ENCODE peak calls at places on chromosomes 16 and 17, in four cellular contexts. One of them, this sample, is unnamed. For H3K4me1, the result is how much of the 10 kb centered on the place peaks cover.

GRCh38 chr17:8154608-8155152 is 2.5 kb upstream of the PER1 start:
- DNase-seq in endothelial cell of umbilical vein: no peak
- DNase-seq in fibroblast of lung: no peak
- DNase-seq in pancreas: no peak
- DNase-seq in this sample: no peak

GRCh38 chr17:75088902-75089417 is 1.2 kb downstream of the SLC16A5 start:
- DNase-seq in endothelial cell of umbilical vein: peak
- DNase-seq in fibroblast of lung: peak
- DNase-seq in pancreas: no peak
- DNase-seq in this sample: no peak

GRCh38 chr16:25413962-25414361 is 156.3 kb upstream of the ZKSCAN2 start:
- DNase-seq in endothelial cell of umbilical vein: no peak
- DNase-seq in fibroblast of lung: peak
- DNase-seq in pancreas: no peak
- DNase-seq in this sample: no peak

GRCh38 chr17:66783656-66784381 is 51.1 kb upstream of the CACNG5 start:
- DNase-seq in endothelial cell of umbilical vein: no peak
- DNase-seq in fibroblast of lung: no peak
- DNase-seq in pancreas: no peak
- DNase-seq in this sample: peak

GRCh38 chr16:68367034-68367433 is 56.2 kb downstream of the PRMT7 start:
- DNase-seq in endothelial cell of umbilical vein: peak
- DNase-seq in fibroblast of lung: no peak
- DNase-seq in pancreas: no peak
- DNase-seq in this sample: no peak

GRCh38 chr17:4747847-4748246 is 8.1 kb upstream of the CXCL16 start:
- DNase-seq in endothelial cell of umbilical vein: peak
- DNase-seq in fibroblast of lung: no peak
- DNase-seq in pancreas: no peak
- DNase-seq in this sample: no peak

GRCh38 chr16:59192551-59193199 is 458.6 kb upstream of the GOT2 start:
- DNase-seq in endothelial cell of umbilical vein: peak
- DNase-seq in fibroblast of lung: peak
- DNase-seq in pancreas: no peak
- DNase-seq in this sample: no peak

GRCh38 chr17:68344701-68345136 is 53.4 kb downstream of the ARSG start:
- DNase-seq in endothelial cell of umbilical vein: no peak
- DNase-seq in fibroblast of lung: no peak
- DNase-seq in pancreas: no peak
- DNase-seq in this sample: no peak

GRCh38 chr17:333626-334396 is 18.8 kb downstream of the RPH3AL start:
- DNase-seq in endothelial cell of umbilical vein: peak
- DNase-seq in fibroblast of lung: peak
- DNase-seq in pancreas: peak
- DNase-seq in this sample: peak

GRCh38 chr16:2691491-2692248 is 9.3 kb downstream of the KCTD5 start:
- DNase-seq in endothelial cell of umbilical vein: no peak
- DNase-seq in fibroblast of lung: no peak
- DNase-seq in pancreas: no peak
- DNase-seq in this sample: no peak

GRCh38 chr16:74607967-74608356 is 1.0 kb upstream of the GLG1 start:
- DNase-seq in endothelial cell of umbilical vein: no peak
- DNase-seq in fibroblast of lung: no peak
- DNase-seq in pancreas: no peak
- DNase-seq in this sample: no peak

GRCh38 chr17:77313831-77314230 is 173.1 kb downstream of the SEC14L1 start:
- DNase-seq in endothelial cell of umbilical vein: no peak
- DNase-seq in fibroblast of lung: no peak
- DNase-seq in pancreas: peak
- DNase-seq in this sample: no peak

GRCh38 chr17:1714488-1714979 is 4.4 kb upstream of the TLCD2 start:
- DNase-seq in endothelial cell of umbilical vein: peak
- DNase-seq in fibroblast of lung: peak
- DNase-seq in pancreas: peak
- DNase-seq in this sample: peak

GRCh38 chr16:84175351-84176081 is 11.3 kb downstream of the TAF1C start:
- DNase-seq in endothelial cell of umbilical vein: peak
- DNase-seq in fibroblast of lung: peak
- DNase-seq in pancreas: no peak
- DNase-seq in this sample: no peak

GRCh38 chr16:19699472-19699871 is 18.6 kb downstream of the KNOP1 start:
- DNase-seq in endothelial cell of umbilical vein: no peak
- DNase-seq in fibroblast of lung: no peak
- DNase-seq in pancreas: no peak
- DNase-seq in this sample: no peak
- H3K4me1 ChIP-seq in endothelial cell of umbilical vein: under half
- H3K4me1 ChIP-seq in fibroblast of lung: under half
- H3K4me1 ChIP-seq in pancreas: under half
- H3K4me1 ChIP-seq in this sample: under half

DNA sequence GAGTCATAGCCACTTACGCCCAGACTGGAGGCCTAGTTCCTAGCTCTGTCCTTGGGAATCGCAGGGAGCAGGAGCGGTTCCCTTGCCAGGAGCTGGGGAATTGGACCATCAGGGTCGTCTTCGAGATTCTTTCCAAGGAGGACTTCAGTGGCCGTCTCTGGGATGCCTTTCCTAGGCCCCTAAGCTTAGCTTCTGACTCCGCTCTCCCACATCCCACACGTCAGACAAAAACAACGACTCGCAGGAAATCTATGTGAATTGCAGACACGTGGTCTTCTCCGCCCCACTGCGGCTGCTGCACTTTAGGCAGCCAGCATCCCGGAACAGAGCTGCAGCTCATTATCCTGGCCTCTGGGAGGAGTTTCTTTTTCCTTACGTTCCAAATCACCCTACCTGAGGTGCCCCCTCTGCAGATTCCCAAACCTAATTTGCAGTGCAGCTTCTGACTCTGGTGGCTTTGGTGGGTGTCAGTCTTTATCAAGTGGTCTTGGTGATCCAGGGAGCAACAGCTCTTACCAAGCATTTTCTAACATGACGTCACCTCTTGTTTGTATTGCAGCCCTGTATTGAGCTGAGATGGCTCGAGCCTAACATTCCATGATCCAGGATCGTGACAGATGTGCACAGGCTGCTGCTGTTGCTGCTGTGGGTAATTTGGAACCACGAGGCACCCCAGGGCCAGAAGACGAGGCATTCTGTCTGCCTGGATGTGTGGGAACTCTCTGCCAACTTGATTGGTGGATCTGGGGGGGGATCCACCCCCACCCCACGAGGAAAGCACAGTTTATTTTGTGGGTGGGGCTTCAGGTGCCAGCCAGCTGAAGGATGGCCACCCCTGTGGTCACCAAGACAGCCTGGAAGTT is 1.1 kb downstream of the KATNB1 start:
- DNase-seq in endothelial cell of umbilical vein: peak
- DNase-seq in fibroblast of lung: peak
- DNase-seq in pancreas: peak
- DNase-seq in this sample: peak
- TF ChIP-seq CTCF in endothelial cell of umbilical vein: no peak
- TF ChIP-seq CTCF in fibroblast of lung: peak
- TF ChIP-seq CTCF in pancreas: no peak
- TF ChIP-seq CTCF in this sample: no peak

GRCh38 chr16:56421313-56421712 is 4.0 kb downstream of the AMFR start:
- DNase-seq in endothelial cell of umbilical vein: no peak
- DNase-seq in fibroblast of lung: no peak
- DNase-seq in pancreas: no peak
- DNase-seq in this sample: no peak
- H3K4me1 ChIP-seq in endothelial cell of umbilical vein: under half
- H3K4me1 ChIP-seq in fibroblast of lung: under half
- H3K4me1 ChIP-seq in pancreas: under half
- H3K4me1 ChIP-seq in this sample: under half

GRCh38 chr17:34076743-34077631 is 178.1 kb upstream of the CCL2 start:
- DNase-seq in endothelial cell of umbilical vein: no peak
- DNase-seq in fibroblast of lung: no peak
- DNase-seq in pancreas: peak
- DNase-seq in this sample: no peak

GRCh38 chr17:34082404-34082803 is 172.7 kb upstream of the CCL2 start:
- DNase-seq in endothelial cell of umbilical vein: no peak
- DNase-seq in fibroblast of lung: no peak
- DNase-seq in pancreas: no peak
- DNase-seq in this sample: no peak

DNA sequence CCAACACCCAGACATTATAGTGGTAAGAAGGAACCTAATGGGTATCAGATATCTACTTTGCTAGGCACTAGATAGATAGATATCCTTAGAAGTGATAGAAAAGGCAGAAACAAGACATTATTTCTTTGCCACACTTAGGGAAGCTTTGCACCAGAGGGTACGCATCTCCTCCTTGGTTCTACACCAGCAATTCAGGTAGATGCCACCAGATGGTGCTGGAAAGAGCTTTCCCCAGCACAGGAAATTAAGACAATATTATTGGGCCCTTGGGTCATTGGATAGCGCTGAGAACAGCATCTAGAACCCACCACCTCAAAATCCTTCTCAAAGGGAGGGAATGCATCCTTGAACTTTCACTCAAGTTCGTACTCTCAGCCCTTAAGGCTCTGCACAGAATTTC is 173.8 kb upstream of the CCL2 start:
- DNase-seq in endothelial cell of umbilical vein: no peak
- DNase-seq in fibroblast of lung: no peak
- DNase-seq in pancreas: no peak
- DNase-seq in this sample: no peak
- TF ChIP-seq CTCF in endothelial cell of umbilical vein: peak
- TF ChIP-seq CTCF in fibroblast of lung: peak
- TF ChIP-seq CTCF in pancreas: no peak
- TF ChIP-seq CTCF in this sample: peak

DNA sequence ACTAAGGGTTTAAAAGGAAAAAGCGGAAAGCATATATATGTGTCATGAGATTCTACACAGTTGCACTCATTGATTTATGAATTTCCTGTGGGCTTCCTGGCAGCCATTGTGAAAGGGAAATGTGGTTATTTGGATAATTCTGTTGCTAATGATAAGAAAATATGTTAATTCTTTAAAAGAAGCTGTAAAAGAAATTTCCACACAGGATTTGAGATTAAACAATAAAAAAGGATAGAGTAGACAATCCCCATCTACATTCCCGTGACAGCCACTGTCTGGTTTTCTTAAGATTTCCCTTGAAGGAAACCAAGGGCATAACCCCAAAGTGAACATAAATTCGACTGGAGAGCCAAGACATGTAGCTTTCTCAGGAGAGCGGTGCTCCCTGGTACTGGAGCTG is 397.5 kb downstream of the CPPED1 start:
- DNase-seq in endothelial cell of umbilical vein: peak
- DNase-seq in fibroblast of lung: no peak
- DNase-seq in pancreas: no peak
- DNase-seq in this sample: no peak
- H3K4me1 ChIP-seq in endothelial cell of umbilical vein: under half
- H3K4me1 ChIP-seq in fibroblast of lung: under half
- H3K4me1 ChIP-seq in pancreas: under half
- H3K4me1 ChIP-seq in this sample: under half

GRCh38 chr17:19244796-19245195 is 7.6 kb downstream of the EPN2 start:
- DNase-seq in endothelial cell of umbilical vein: no peak
- DNase-seq in fibroblast of lung: no peak
- DNase-seq in pancreas: no peak
- DNase-seq in this sample: no peak
- TF ChIP-seq CTCF in endothelial cell of umbilical vein: no peak
- TF ChIP-seq CTCF in fibroblast of lung: no peak
- TF ChIP-seq CTCF in pancreas: no peak
- TF ChIP-seq CTCF in this sample: no peak

GRCh38 chr17:12995106-12995895 is 22.5 kb downstream of the ELAC2 start:
- DNase-seq in endothelial cell of umbilical vein: no peak
- DNase-seq in fibroblast of lung: no peak
- DNase-seq in pancreas: no peak
- DNase-seq in this sample: no peak
- H3K4me1 ChIP-seq in endothelial cell of umbilical vein: under half
- H3K4me1 ChIP-seq in fibroblast of lung: under half
- H3K4me1 ChIP-seq in pancreas: under half
- H3K4me1 ChIP-seq in this sample: under half

DNA sequence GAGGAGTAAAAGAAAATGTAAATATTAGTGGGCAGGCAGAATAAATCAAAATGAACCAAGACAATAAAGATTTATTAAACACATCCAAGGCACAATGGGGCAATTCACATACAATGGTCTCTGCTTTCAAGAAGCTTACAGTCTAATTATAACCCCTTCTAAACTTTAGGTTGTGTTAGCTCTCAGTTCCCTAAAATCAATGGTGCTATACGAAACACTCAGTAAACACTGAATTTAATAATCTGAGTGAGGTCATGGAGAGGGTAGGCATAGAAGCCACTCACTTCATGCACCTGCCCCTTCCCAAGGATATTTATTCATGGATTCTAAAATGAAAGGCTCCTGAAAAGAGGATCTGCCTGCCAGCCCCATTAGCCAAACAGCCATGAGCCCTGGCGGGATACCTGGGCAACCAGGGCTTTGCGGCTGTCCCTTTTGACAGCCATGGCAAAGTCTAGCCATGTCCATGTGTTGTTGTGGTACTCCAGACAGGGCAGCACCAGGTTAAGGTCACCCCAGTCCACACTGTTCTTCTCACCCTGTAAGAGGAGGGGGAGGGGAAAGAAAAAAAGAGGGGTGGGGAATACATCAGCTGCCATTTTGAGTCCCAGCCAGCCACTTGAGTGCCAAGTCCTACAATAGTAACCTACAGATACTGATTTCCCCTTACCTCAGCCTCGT is 1.4 kb upstream of the RSKR start:
- DNase-seq in endothelial cell of umbilical vein: no peak
- DNase-seq in fibroblast of lung: no peak
- DNase-seq in pancreas: no peak
- DNase-seq in this sample: no peak
- TF ChIP-seq CTCF in endothelial cell of umbilical vein: no peak
- TF ChIP-seq CTCF in fibroblast of lung: no peak
- TF ChIP-seq CTCF in pancreas: no peak
- TF ChIP-seq CTCF in this sample: no peak

This sample was measured in left lung.